ENCODE peak calls at places on chromosomes 3 and 15, in seven cellular contexts. G is HepG2, S is HCT116, X is IMR-90, T is H1, Q is GM12878, K is K562. A is an unnamed sample.

GRCh38 chr3:82038536-82038935 is 277.1 kb upstream of the GBE1 start:
- DNase-seq in G (no peak), S (no peak), X (no peak), T (no peak), Q (no peak), K (no peak), A (no peak)

GRCh38 chr3:21543380-21544075 is 207.5 kb downstream of the ZNF385D start:
- DNase-seq in G (no peak), S (no peak), X (no peak), T (no peak), Q (no peak), K (peak; percentile 15), A (no peak)

GRCh38 chr3:105415981-105416380 is 49.3 kb downstream of the ALCAM start:
- DNase-seq in G (no peak), S (no peak), X (peak; percentile 65), T (no peak), Q (no peak), K (no peak), A (no peak)

GRCh38 chr3:128293930-128294329 is 140.6 kb downstream of the EEFSEC start:
- DNase-seq in G (no peak), S (no peak), X (no peak), T (no peak), Q (no peak), K (no peak), A (no peak)

GRCh38 chr3:50139718-50140423 is 15.3 kb upstream of the SEMA3F start:
- DNase-seq in G (no peak), S (no peak), X (no peak), T (no peak), Q (no peak), K (no peak), A (no peak)

GRCh38 chr3:101873619-101874018 is 24.3 kb downstream of the NFKBIZ start:
- DNase-seq in G (no peak), S (no peak), X (peak; percentile 88), T (no peak), Q (no peak), K (no peak), A (no peak)

GRCh38 chr3:177196473-177197040 is 725 bp downstream of the TBL1XR1 start:
- DNase-seq in G (no peak), S (no peak), X (peak; percentile 44), T (no peak), Q (no peak), K (peak; percentile 63), A (peak; percentile 79)

GRCh38 chr3:174191380-174191779 is 667.8 kb upstream of the NAALADL2 start:
- DNase-seq in G (no peak), S (no peak), X (no peak), T (no peak), Q (peak; percentile 12), K (no peak), A (no peak)

GRCh38 chr3:141926929-141927328 is 50.5 kb downstream of the ATP1B3 start:
- DNase-seq in G (no peak), S (no peak), X (no peak), T (no peak), Q (no peak), K (no peak), A (no peak)

GRCh38 chr3:87045473-87045872 is 54.5 kb upstream of the VGLL3 start:
- DNase-seq in G (no peak), S (no peak), X (no peak), T (no peak), Q (no peak), K (no peak), A (no peak)

GRCh38 chr3:151593923-151594322 is 133.1 kb upstream of the IGSF10 start:
- DNase-seq in G (no peak), S (no peak), X (no peak), T (no peak), Q (no peak), K (no peak), A (no peak)

GRCh38 chr3:150203273-150203672 is 204.8 kb upstream of the TSC22D2 start:
- DNase-seq in G (no peak), S (no peak), X (no peak), T (no peak), Q (no peak), K (no peak), A (no peak)

GRCh38 chr3:108153451-108153981 is 62.7 kb upstream of the CD47 start:
- DNase-seq in G (peak; percentile 37), S (peak; percentile 62), X (peak; percentile 75), T (peak; percentile 29), Q (no peak), K (peak; percentile 14), A (peak; percentile 17)

GRCh38 chr3:150922611-150923010 is 17.4 kb upstream of the MINDY4B start:
- DNase-seq in G (no peak), S (peak; percentile 21), X (no peak), T (no peak), Q (no peak), K (peak; percentile 63), A (peak; percentile 44)

GRCh38 chr3:123287051-123287961 is 85.6 kb downstream of the SEC22A start:
- DNase-seq in G (no peak), S (no peak), X (no peak), T (no peak), Q (no peak), K (no peak), A (peak; percentile 7)

DNA sequence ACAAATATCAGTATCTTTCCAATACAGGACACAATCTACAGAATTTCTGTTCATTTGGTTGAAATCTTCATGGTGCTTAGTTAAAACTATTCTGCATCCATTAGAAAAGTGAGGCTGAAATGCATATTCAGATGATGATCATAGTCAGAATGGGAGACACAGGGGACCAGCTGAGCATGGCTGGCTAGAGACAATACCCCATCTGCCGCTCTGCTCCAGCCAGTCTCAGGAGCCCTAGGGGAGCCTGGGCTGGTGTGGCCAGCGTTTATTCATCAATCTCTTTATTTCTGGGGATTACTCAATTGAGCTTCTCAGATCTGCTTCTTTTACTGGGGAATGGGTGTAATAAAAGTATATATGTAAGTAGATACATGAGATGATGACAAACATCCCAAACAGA is 470.9 kb upstream of the CDIN1 start:
- DNase-seq in G (no peak), S (no peak), X (no peak), T (no peak), Q (no peak), K (no peak), A (no peak)
- TF ChIP-seq RAD21 in G (no peak), S (no peak), X (no peak), T (no peak), Q (no peak), K (no peak), A (no peak)

GRCh38 chr15:29970402-29970695 is 112.4 kb upstream of the GOLGA8J start:
- DNase-seq in G (peak; percentile 15), S (no peak), X (no peak), T (no peak), Q (no peak), K (no peak), A (peak; percentile 25)

GRCh38 chr15:29972051-29972450 is 110.7 kb upstream of the GOLGA8J start:
- DNase-seq in G (no peak), S (no peak), X (no peak), T (no peak), Q (no peak), K (no peak), A (no peak)

GRCh38 chr15:29969587-29970401 is 113.0 kb upstream of the GOLGA8J start:
- DNase-seq in G (no peak), S (no peak), X (no peak), T (no peak), Q (no peak), K (no peak), A (no peak)

GRCh38 chr15:29962404-29962803 is 120.4 kb upstream of the GOLGA8J start:
- DNase-seq in G (no peak), S (no peak), X (no peak), T (no peak), Q (no peak), K (no peak), A (no peak)

DNA sequence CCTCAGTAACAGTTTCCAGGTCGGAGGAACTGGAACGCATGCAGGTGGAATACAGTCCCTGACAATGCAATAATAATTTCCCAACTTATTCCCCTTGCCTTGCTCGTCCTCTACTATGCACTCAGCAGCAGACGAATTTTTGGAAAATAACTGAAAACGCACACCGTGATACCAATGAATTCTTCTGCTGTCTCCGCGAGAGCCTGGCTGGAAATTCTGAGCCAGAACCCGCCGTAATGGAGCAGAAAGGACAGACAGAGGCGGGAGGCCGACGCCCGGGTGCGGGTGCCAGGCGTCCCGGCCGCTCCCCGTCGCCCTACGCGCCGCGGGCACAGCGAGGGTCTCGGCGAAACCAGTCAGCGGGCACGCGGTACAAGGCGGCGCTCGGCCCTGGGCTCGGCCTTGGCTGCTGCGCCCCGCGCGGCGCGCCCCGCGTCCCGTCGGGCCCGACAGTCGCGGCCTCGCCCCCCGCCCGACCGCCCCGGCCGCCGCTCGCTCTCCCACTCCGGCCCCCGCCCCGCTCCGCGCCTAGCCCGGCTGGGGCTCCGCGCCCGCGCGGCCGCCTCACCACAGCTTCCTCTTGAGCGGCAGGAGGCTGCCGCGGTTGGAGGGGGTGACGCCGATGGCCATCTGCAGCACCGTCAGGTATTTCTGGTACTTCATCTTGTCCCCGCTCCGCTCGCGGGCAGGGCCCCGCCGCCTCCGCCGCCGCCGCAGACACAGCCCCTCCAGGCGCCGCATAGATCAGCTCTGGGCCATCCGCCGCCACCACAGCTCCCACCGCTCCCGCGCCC is 114.5 kb upstream of the GOLGA8J start:
- DNase-seq in G (no peak), S (no peak), X (no peak), T (no peak), Q (no peak), K (no peak), A (peak; percentile 85)
- H3K9ac ChIP-seq in G (no peak overlapping the region), S (no peak overlapping the region), X (no peak overlapping the region), T (no peak overlapping the region), Q (no peak overlapping the region), K (no peak overlapping the region), A (no peak overlapping the region)

GRCh38 chr3:172641291-172641690 is 69.6 kb downstream of the NCEH1 start:
- DNase-seq in G (no peak), S (no peak), X (no peak), T (no peak), Q (no peak), K (no peak), A (no peak)

GRCh38 chr3:172634948-172635347 is 75.9 kb downstream of the NCEH1 start:
- DNase-seq in G (no peak), S (no peak), X (no peak), T (no peak), Q (no peak), K (no peak), A (no peak)

GRCh38 chr3:172640751-172641150 is 70.1 kb downstream of the NCEH1 start:
- DNase-seq in G (no peak), S (no peak), X (no peak), T (no peak), Q (no peak), K (no peak), A (no peak)

GRCh38 chr3:172630316-172630715 is 80.6 kb downstream of the NCEH1 start:
- DNase-seq in G (no peak), S (no peak), X (no peak), T (no peak), Q (no peak), K (no peak), A (no peak)

GRCh38 chr3:172635588-172635987 is 75.3 kb downstream of the NCEH1 start:
- DNase-seq in G (no peak), S (peak; percentile 22), X (peak; percentile 60), T (no peak), Q (peak; percentile 43), K (no peak), A (no peak)
- TF ChIP-seq RAD21 in G (no peak), S (peak; percentile 36), X (no peak), T (no peak), Q (no peak), K (peak; percentile 33), A (no peak)

DNA sequence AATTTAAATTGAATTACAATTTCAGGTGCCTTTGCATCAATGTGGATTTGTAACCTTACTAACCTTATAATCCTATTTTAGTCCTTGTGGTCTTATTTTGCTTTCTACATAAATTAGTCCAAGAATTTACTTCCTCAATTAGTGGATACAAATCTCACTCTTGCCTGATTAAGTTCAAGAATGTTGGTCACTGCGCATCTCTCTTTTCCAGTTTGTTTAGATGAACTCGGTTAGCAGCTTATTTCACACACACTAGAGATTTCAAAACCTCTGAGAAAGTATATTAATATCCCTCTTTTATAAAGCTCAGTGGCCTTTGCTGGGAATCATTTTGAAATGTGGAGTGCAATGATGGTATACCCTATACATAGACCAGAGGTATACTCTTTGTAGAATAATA is 243.4 kb downstream of the DTWD1 start:
- DNase-seq in G (no peak), S (no peak), X (no peak), T (no peak), Q (no peak), K (no peak), A (no peak)
- H3K9ac ChIP-seq in G (no peak overlapping the region), S (no peak overlapping the region), X (no peak overlapping the region), T (no peak overlapping the region), Q (no peak overlapping the region), K (no peak overlapping the region), A (no peak overlapping the region)